ENCODE peak calls at places on chromosomes 6 and 20, in seven cellular contexts. T, Z, D, U, R, W and Q are unnamed samples.

GRCh38 chr20:24497851-24498250 is 28.4 kb downstream of the SYNDIG1 start:
- DNase-seq in D (peak; percentile 76), T (peak; percentile 58), R (no peak), U (no peak), Z (no peak), W (no peak), Q (no peak)

GRCh38 chr6:35368038-35368887 is 25.9 kb downstream of the PPARD start:
- DNase-seq in W (no peak), R (no peak), U (no peak), T (peak; percentile 95), Z (no peak), D (peak; percentile 46), Q (peak; percentile 64)

GRCh38 chr20:58086763-58087566 is 141.5 kb downstream of the ANKRD60 start:
- DNase-seq in Z (peak; percentile 78), U (no peak), T (peak; percentile 42), R (no peak), W (no peak), D (peak; percentile 76), Q (peak; percentile 58)

GRCh38 chr6:139452176-139452876 is 77.9 kb upstream of the CITED2 start:
- DNase-seq in W (no peak), Z (peak; percentile 62), T (peak; percentile 97), U (no peak), R (no peak), D (peak; percentile 84), Q (no peak)

GRCh38 chr6:111951439-111952140 is 78.3 kb upstream of the FYN start:
- DNase-seq in D (no peak), W (no peak), R (no peak), U (no peak), Z (no peak), T (peak; percentile 73), Q (no peak)

GRCh38 chr20:57620999-57621398 is 773 bp upstream of the ZBP1 start:
- DNase-seq in W (no peak), R (no peak), U (no peak), Z (no peak), D (no peak), T (no peak), Q (no peak)

GRCh38 chr6:160996316-160996715 is 4.7 kb downstream of the MAP3K4 start:
- DNase-seq in R (no peak), Z (peak; percentile 64), T (no peak), U (no peak), D (peak; percentile 73), W (no peak), Q (no peak)

GRCh38 chr20:59820204-59821041 is 113.0 kb downstream of the SYCP2 start:
- DNase-seq in T (no peak), Z (peak; percentile 73), R (no peak), U (peak; percentile 71), W (no peak), D (peak; percentile 66), Q (peak; percentile 26)

GRCh38 chr6:111952326-111952725 is 79.1 kb upstream of the FYN start:
- DNase-seq in U (no peak), W (no peak), Z (peak; percentile 5), T (peak; percentile 12), D (no peak), R (no peak), Q (no peak)

GRCh38 chr20:9969626-9970025 is 65.2 kb upstream of the ANKEF1 start:
- DNase-seq in Z (no peak), R (no peak), D (peak; percentile 43), U (no peak), W (no peak), T (no peak), Q (no peak)

GRCh38 chr6:16130932-16131387 is 2.1 kb downstream of the MYLIP start:
- DNase-seq in Z (peak; percentile 49), W (peak; percentile 65), R (peak; percentile 44), T (peak; percentile 84), U (no peak), D (peak; percentile 51), Q (peak; percentile 71)

GRCh38 chr20:4366076-4366475 is 350.7 kb upstream of the RNF24 start:
- DNase-seq in T (peak; percentile 12), D (peak; percentile 87), W (no peak), R (peak; percentile 11), U (no peak), Z (peak; percentile 14), Q (no peak)

GRCh38 chr20:31954500-31954899 is 2.7 kb upstream of the PDRG1 start:
- DNase-seq in D (no peak), R (no peak), W (no peak), Z (no peak), U (no peak), T (no peak), Q (no peak)

GRCh38 chr6:111105578-111105977 is 18.3 kb downstream of the SLC16A10 start:
- DNase-seq in T (no peak), U (peak; percentile 84), Z (peak; percentile 68), W (no peak), R (no peak), D (peak; percentile 71), Q (no peak)

GRCh38 chr20:64152906-64153305 is 11.3 kb upstream of the MYT1 start:
- DNase-seq in R (no peak), U (no peak), D (no peak), Z (no peak), T (no peak), W (no peak), Q (no peak)

GRCh38 chr6:2658788-2659187 is 91.9 kb downstream of the MYLK4 start:
- DNase-seq in W (no peak), T (no peak), D (peak; percentile 100), Z (peak; percentile 63), U (no peak), R (no peak), Q (peak; percentile 44)

GRCh38 chr20:23135449-23136447 is 49.6 kb upstream of the CD93 start:
- DNase-seq in U (no peak), Z (no peak), T (no peak), D (no peak), R (no peak), W (no peak), Q (no peak)

GRCh38 chr20:58650776-58651547 is at the start of gene STX16:
- DNase-seq in W (peak; percentile 76), Z (peak; percentile 100), T (peak; percentile 92), D (peak; percentile 95), R (peak; percentile 87), U (peak; percentile 90), Q (peak; percentile 95)

GRCh38 chr20:11083841-11084240 is 410.0 kb upstream of the JAG1 start:
- DNase-seq in T (no peak), W (no peak), D (peak; percentile 45), R (no peak), U (no peak), Z (no peak), Q (no peak)

DNA sequence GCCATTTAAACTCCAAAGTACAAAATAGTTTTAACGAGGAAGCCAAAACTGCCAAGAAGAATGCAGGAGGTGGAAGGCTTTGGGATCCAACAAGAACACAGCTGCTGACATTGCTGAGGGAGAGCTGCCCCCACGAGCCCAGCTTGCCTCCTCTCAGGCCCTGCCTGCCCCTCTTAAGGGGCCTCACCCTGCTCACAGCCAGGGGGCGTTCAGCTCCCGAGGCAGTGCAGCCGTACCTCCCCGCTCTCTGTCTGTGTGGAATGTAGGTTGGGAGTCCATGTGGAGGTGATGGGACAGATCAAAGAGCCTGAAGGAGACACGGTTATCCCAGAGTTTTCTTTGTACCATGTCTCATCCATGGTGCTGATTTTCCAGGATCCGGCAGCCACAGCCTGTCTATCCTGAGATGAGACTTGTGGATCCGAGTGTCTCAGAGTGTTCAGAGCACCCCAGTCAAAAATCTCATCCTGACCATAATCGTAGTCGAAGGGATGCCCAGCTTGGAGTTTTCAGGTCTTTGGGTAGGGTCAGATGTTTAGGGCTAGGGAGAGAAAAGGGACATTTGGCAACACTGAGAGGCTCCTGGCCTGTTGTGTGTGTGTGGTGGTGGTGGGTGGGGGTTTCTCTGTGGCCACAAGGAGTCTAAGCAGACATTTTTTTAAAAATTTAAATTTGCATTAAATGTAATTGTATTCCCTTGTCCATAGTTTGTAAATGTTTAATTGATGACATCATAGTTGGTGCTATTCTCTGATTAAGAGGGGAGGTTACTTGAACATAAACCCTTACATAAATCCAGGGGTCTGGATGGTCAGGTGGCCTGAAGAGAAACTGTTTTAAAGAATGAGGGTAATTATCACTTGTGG is 111.4 kb upstream of the CLDN20 start:
- DNase-seq in Z (no peak), D (no peak), U (no peak), T (no peak), W (no peak), R (no peak), Q (no peak)
- TF ChIP-seq CTCF in Z (no peak), D (no peak), U (no peak), T (no peak), W (no peak), R (no peak), Q (no peak)

DNA sequence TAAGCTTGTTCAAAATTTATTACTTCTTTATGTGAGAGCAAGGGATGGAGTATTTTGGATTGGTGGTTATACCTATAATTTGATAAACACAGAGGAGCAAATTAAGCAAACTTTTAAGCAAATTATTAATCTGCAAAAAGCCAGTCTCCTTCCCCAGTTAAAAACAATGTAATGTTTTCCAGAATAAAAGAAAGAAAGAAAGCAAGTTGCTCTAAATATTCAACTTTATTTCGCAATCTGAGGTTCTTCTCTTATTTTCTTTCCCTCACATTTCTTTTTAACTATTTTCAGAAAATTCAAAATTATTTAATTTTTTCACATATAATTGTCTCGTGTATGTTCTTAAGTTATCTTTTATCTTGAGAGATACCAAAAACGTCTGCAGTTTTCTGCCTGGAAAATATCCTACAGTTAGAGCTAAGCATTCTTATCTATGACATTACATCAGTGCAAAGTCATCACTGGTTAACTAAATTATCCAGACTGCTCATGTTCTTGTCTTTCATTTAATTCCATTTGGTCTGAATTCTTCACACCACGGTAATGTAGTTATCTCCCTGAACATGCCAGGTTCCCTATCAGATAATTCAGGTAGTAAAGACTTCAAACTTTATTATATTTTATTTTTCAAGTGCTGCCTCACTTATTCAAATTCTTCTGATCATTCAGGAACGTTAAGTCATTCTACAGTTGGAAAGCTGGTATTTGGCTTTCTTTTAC is 3.3 kb upstream of the CNKSR3 start:
- DNase-seq in D (no peak), R (no peak), T (no peak), W (no peak), Z (no peak), U (no peak), Q (no peak)
- TF ChIP-seq CTCF in D (no peak), R (no peak), T (no peak), W (no peak), Z (no peak), U (no peak), Q (no peak)

DNA sequence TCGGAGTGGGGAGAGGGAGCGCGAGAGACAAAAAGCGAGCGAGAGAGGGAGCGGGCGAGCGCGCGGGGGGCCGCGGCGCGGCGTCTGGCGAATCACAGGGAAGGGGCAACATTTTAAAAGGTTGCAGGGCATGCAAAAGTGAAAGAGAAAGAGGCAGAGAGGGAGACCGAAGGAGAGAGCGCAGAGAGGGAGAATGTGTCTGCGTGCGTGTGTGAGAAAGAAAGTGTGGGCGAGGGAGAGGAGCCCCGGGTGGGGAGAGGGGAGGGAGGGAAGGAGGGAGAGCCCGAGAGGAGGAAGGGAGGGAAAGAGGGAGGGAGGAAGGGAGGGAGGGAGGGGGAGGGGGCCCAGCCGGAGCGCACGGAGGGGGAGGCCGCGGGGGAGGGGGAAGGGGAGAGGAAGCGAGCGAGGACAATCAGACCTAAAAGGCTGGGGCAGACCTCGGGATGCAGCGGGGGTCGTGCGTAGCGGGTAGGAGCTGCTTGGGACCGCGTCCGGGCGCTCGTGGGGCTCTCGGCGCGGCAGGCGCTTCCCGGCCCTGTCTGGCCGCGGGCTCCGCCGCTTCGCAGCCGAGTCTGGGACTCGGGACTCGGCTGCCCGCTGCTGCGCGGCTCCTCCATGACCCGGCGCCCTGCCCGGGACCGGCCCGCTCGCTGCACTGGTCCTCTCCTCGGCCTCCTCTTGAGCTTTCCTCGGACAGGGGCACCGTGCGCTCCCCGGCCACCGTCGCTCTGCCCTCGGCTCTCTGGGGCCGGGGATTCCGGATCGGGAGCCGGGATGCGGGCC is 2.5 kb downstream of the TFAP2A start:
- DNase-seq in R (peak; percentile 89), W (no peak), Z (peak; percentile 72), D (peak; percentile 92), U (no peak), T (peak; percentile 89), Q (peak; percentile 77)
- TF ChIP-seq CTCF in R (no peak), W (no peak), Z (no peak), D (no peak), U (no peak), T (no peak), Q (no peak)

GRCh38 chr6:33248643-33248931 is 23.1 kb downstream of the VPS52 start:
- DNase-seq in Z (peak; percentile 24), D (no peak), T (no peak), U (peak; percentile 18), W (peak; percentile 58), R (no peak), Q (peak; percentile 30)
- TF ChIP-seq CTCF in Z (peak; percentile 65), D (no peak), T (no peak), U (peak; percentile 20), W (peak; percentile 35), R (no peak), Q (no peak)